ENCODE peak calls at places on chromosome 11, in six cellular contexts. K is heart left ventricle, X is esophagus squamous epithelium, L is body of pancreas, P is cardiac muscle cell, W is HCT116. T is an unnamed sample.

GRCh38 chr11:60887531-60887930 is 18.9 kb downstream of the PRPF19 start:
- DNase-seq in K (no peak), X (no peak), L (peak; percentile 41), P (peak; percentile 55), W (peak; percentile 31), T (no peak)

GRCh38 chr11:77249427-77249826 is 52.1 kb downstream of the GDPD4 start:
- DNase-seq in K (no peak), X (no peak), L (no peak), P (no peak), W (peak; percentile 27), T (no peak)

GRCh38 chr11:18721576-18722292 is 4.3 kb downstream of the IGSF22 start:
- DNase-seq in K (no peak), X (no peak), L (peak; percentile 48), P (peak; percentile 62), W (peak; percentile 45), T (peak; percentile 85)

GRCh38 chr11:45144126-45145082 is 2.0 kb upstream of the PRDM11 start:
- DNase-seq in K (peak; percentile 7), X (no peak), L (no peak), P (no peak), W (no peak), T (no peak)

GRCh38 chr11:68043029-68043348 is 4.2 kb downstream of the TCIRG1 start:
- DNase-seq in K (no peak), X (no peak), L (no peak), P (no peak), W (no peak), T (no peak)

GRCh38 chr11:85170184-85170583 is 457.0 kb downstream of the DLG2 start:
- DNase-seq in K (no peak), X (no peak), L (no peak), P (no peak), W (peak; percentile 53), T (no peak)

GRCh38 chr11:31706357-31706756 is 104.8 kb downstream of the PAX6 start:
- DNase-seq in K (no peak), X (no peak), L (no peak), P (no peak), W (no peak), T (no peak)

GRCh38 chr11:11415786-11416390 is 62.8 kb upstream of the CSNK2A3 start:
- DNase-seq in K (no peak), X (no peak), L (no peak), P (peak; percentile 33), W (no peak), T (no peak)

GRCh38 chr11:134418119-134418840 is 6.2 kb upstream of the B3GAT1 start:
- DNase-seq in K (no peak), X (no peak), L (no peak), P (peak; percentile 90), W (no peak), T (no peak)

GRCh38 chr11:79942071-79942470 is 501.2 kb upstream of the TENM4 start:
- DNase-seq in K (no peak), X (no peak), L (no peak), P (no peak), W (no peak), T (no peak)

GRCh38 chr11:128862421-128862820 is 4.7 kb downstream of the KCNJ1 start:
- DNase-seq in K (no peak), X (no peak), L (no peak), P (no peak), W (no peak), T (no peak)

GRCh38 chr11:115682901-115683300 is 178.7 kb upstream of the CADM1 start:
- DNase-seq in K (no peak), X (no peak), L (no peak), P (no peak), W (no peak), T (no peak)

GRCh38 chr11:33479216-33479615 is 221.4 kb downstream of the C11orf91 start:
- DNase-seq in K (no peak), X (no peak), L (no peak), P (no peak), W (no peak), T (no peak)

GRCh38 chr11:19259487-19260345 is 19.0 kb upstream of the E2F8 start:
- DNase-seq in K (peak; percentile 76), X (no peak), L (peak; percentile 66), P (peak; percentile 73), W (peak; percentile 24), T (peak; percentile 72)

GRCh38 chr11:72439455-72439854 is 5.1 kb upstream of the CLPB start:
- DNase-seq in K (no peak), X (no peak), L (no peak), P (no peak), W (no peak), T (no peak)

GRCh38 chr11:41289408-41289807 is 170.0 kb downstream of the LRRC4C start:
- DNase-seq in K (no peak), X (no peak), L (no peak), P (no peak), W (no peak), T (no peak)

GRCh38 chr11:130403301-130403804 is 25.1 kb downstream of the ADAMTS8 start:
- DNase-seq in K (peak; percentile 74), X (no peak), L (peak; percentile 43), P (no peak), W (no peak), T (no peak)

GRCh38 chr11:1382429-1382828 is 7.3 kb upstream of the BRSK2 start:
- DNase-seq in K (peak; percentile 57), X (no peak), L (no peak), P (no peak), W (no peak), T (peak; percentile 79)

GRCh38 chr11:117290809-117291396 is at the start of gene BACE1-AS:
- DNase-seq in K (no peak), X (no peak), L (peak; percentile 65), P (no peak), W (no peak), T (no peak)

GRCh38 chr11:125381499-125381898 is 114.6 kb downstream of the FEZ1 start:
- DNase-seq in K (no peak), X (no peak), L (no peak), P (no peak), W (no peak), T (peak; percentile 13)

GRCh38 chr11:8989411-8989810 is 14.4 kb downstream of the NRIP3 start:
- DNase-seq in K (no peak), X (no peak), L (no peak), P (no peak), W (no peak), T (no peak)

GRCh38 chr11:128563942-128564641 is 23.3 kb downstream of the ETS1 start:
- DNase-seq in K (no peak), X (no peak), L (no peak), P (no peak), W (no peak), T (no peak)

DNA sequence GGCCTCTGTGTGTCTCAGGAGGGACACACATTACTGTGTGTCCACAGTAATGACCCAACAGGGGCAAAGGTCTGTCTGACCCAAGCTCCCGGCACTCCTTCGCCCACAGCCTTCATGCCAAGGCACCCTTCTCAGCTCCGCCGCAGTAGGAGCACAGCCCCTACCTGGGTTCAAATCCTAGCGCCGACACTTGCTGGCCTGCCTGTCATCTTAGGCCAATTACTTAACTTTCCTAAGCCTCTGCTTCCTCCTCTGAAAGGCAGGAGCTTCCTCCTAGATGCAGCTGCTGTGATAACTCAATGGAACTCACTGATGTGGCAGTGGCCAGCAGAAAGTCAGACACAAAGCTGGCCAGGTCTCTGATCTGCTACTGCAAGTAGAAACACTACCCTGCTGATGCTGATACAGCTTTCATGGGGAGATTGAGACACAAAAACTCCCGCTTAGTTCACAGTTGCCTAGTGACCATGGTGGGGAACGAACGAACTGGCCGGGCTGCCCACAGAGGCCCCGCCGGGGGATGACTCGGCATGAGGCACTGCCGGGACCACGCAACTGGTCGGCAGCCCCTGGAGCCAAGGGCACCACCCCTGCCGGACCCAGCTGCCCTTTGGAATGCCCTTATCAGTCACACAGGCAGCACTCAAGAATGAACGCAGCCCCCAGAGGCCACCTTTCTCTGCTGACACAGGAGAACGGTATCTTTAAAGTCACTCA is 8.1 kb downstream of the EHD1 start:
- DNase-seq in K (no peak), X (no peak), L (no peak), P (peak; percentile 92), W (no peak), T (no peak)
- H3K4me1 ChIP-seq in K (peaks cover 76% of the 10 kb centered on the region), X (peaks cover 67% of the 10 kb centered on the region), L (peaks cover 12% of the 10 kb centered on the region), P (peaks cover 61% of the 10 kb centered on the region), W (peaks cover 6% of the 10 kb centered on the region), T (peaks cover 42% of the 10 kb centered on the region)

GRCh38 chr11:120606116-120607010 is 94.8 kb downstream of the GRIK4 start:
- DNase-seq in K (no peak), X (no peak), L (no peak), P (no peak), W (no peak), T (peak; percentile 23)

GRCh38 chr11:120605469-120605868 is 93.9 kb downstream of the GRIK4 start:
- DNase-seq in K (no peak), X (no peak), L (no peak), P (no peak), W (no peak), T (no peak)

GRCh38 chr11:120608760-120609211 is 97.2 kb downstream of the GRIK4 start:
- DNase-seq in K (no peak), X (no peak), L (peak; percentile 18), P (no peak), W (no peak), T (peak; percentile 80)

GRCh38 chr11:120610101-120610500 is 98.6 kb downstream of the GRIK4 start:
- DNase-seq in K (no peak), X (no peak), L (no peak), P (no peak), W (no peak), T (no peak)

GRCh38 chr11:120608061-120608460 is 96.5 kb downstream of the GRIK4 start:
- DNase-seq in K (no peak), X (no peak), L (no peak), P (no peak), W (no peak), T (no peak)
- H3K27ac ChIP-seq in K (no peak overlapping the region), X (no peak overlapping the region), L (no peak overlapping the region), P (no peak overlapping the region), W (no peak overlapping the region), T (no peak overlapping the region)

DNA sequence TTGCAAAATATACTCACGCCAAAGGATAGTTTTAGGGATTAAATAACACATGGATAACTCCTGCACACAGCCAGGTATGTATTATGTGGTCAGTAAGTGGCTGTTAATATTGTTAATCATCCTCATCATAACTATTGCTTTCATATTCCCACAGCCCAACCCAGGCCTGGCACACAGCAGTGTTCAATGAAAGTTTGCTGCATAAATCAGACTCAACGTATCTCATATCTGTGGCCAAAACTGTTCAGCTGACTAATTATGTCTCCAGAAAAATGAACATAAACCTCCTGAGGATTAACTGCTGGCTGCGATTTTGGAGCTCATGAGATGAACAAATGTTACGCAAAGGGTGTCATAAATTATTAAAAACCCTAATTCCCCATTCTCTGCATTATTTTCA is 17.4 kb downstream of the ABCC8 start:
- DNase-seq in K (no peak), X (no peak), L (no peak), P (no peak), W (no peak), T (no peak)
- TF ChIP-seq CTCF in K (no peak), X (no peak), L (no peak), P (no peak), W (no peak), T (no peak)

DNA sequence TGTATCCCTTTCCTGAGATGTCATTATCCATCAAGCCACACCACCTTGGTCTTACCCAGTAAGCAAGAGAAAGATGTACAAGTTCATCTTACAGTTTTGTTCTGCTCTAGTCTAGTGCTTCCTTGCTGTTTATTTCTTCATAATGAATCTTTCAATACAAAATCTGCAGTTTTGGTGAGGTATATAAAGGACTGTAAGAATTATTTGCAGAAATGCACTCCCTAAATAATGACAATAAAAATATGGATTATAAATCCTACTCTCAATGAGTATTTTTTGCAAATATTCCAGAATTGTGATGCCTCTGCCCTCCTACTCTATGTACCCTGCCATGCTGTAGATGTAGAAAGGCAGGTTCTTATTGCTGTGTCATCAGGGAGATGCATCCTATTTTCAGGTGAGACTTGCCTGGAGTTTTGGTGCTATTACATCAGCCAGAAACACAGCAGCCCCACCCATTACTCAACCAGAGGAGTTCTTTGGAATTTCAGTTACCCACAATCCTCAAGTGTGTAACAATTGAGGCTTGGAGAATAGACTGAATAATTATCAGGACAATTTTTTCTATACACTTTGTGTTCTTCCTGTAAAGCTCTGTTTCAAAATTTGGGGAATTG is at the start of gene OR10S1:
- DNase-seq in K (no peak), X (no peak), L (no peak), P (no peak), W (peak; percentile 48), T (no peak)
- H3K4me1 ChIP-seq in K (no peaks in the 10 kb centered on the region), X (no peaks in the 10 kb centered on the region), L (no peaks in the 10 kb centered on the region), P (no peaks in the 10 kb centered on the region), W (no peaks in the 10 kb centered on the region), T (no peaks in the 10 kb centered on the region)